ENCODE peak calls at places on chromosomes 16 and 17, in eight cellular contexts. R is colonic mucosa, I is uterus, M is tibial artery, L is lower lobe of right lung, T is stomach, K is brain microvascular endothelial cell, A is cardiac muscle cell. W is an unnamed sample.

GRCh38 chr16:11852092-11852809 is 909 bp upstream of the RSL1D1 start:
- DNase-seq in A (peak; percentile 43), I (no peak), K (no peak), M (no peak), L (no peak), R (no peak), T (no peak), W (no peak)

GRCh38 chr16:68417711-68418301 is 30.5 kb downstream of the SMPD3 start:
- DNase-seq in M (peak; percentile 44), L (peak; percentile 78), I (no peak), T (peak; percentile 91), R (peak; percentile 87), A (no peak), K (no peak), W (peak; percentile 50)

GRCh38 chr17:59105852-59106462 is 723 bp downstream of the TRIM37 start:
- DNase-seq in T (peak; percentile 63), L (peak; percentile 80), I (peak; percentile 59), A (peak; percentile 39), K (peak; percentile 37), R (peak; percentile 80), M (peak; percentile 79), W (peak; percentile 79)

GRCh38 chr17:28494445-28495188 is 11.5 kb upstream of the FOXN1 start:
- DNase-seq in A (peak; percentile 76), I (peak; percentile 68), T (peak; percentile 80), K (peak; percentile 41), L (peak; percentile 77), M (peak; percentile 78), R (peak; percentile 84), W (peak; percentile 80)

GRCh38 chr16:50289950-50290764 is 23.8 kb downstream of the ADCY7 start:
- DNase-seq in L (no peak), I (no peak), K (no peak), A (no peak), R (no peak), M (no peak), T (no peak), W (no peak)

GRCh38 chr16:2895813-2896212 is 12.8 kb downstream of the FLYWCH2 start:
- DNase-seq in L (peak; percentile 11), K (no peak), I (no peak), T (no peak), A (no peak), R (no peak), M (no peak), W (no peak)

GRCh38 chr17:72183194-72183685 is 62.4 kb downstream of the SOX9 start:
- DNase-seq in T (no peak), L (no peak), A (no peak), M (no peak), I (no peak), K (no peak), R (no peak), W (no peak)

GRCh38 chr17:72639711-72640110 is 452.8 kb downstream of the SLC39A11 start:
- DNase-seq in K (no peak), I (no peak), T (no peak), A (no peak), M (no peak), L (no peak), R (no peak), W (no peak)

GRCh38 chr17:77354721-77355455 is 214.1 kb downstream of the SEC14L1 start:
- DNase-seq in K (peak; percentile 66), I (peak; percentile 91), T (peak; percentile 51), R (peak; percentile 63), L (no peak), A (peak; percentile 88), M (peak; percentile 89), W (no peak)

GRCh38 chr16:11229906-11230305 is 26.1 kb downstream of the SOCS1 start:
- DNase-seq in A (no peak), L (no peak), T (peak; percentile 62), K (no peak), R (peak; percentile 79), I (no peak), M (no peak), W (no peak)

GRCh38 chr16:22313876-22314470 is 16.8 kb downstream of the POLR3E start:
- DNase-seq in A (no peak), K (no peak), R (no peak), M (no peak), T (peak; percentile 16), L (no peak), I (peak; percentile 8), W (peak; percentile 37)

GRCh38 chr16:88022076-88023042 is 71.1 kb downstream of the BANP start:
- DNase-seq in R (no peak), M (peak; percentile 56), L (no peak), I (peak; percentile 11), K (no peak), A (no peak), T (no peak), W (no peak)

GRCh38 chr17:77427471-77427991 is 286.8 kb downstream of the SEC14L1 start:
- DNase-seq in L (no peak), M (peak; percentile 85), R (no peak), T (no peak), I (peak; percentile 89), A (peak; percentile 83), K (peak; percentile 81), W (no peak)

GRCh38 chr16:79599837-79600635 is 501 bp downstream of the MAF start:
- DNase-seq in T (peak; percentile 72), L (peak; percentile 73), I (peak; percentile 72), R (peak; percentile 32), K (no peak), M (peak; percentile 77), A (peak; percentile 57), W (peak; percentile 20)

GRCh38 chr17:17269926-17270773 is 10.9 kb downstream of the COPS3 start:
- DNase-seq in M (no peak), A (no peak), K (no peak), R (no peak), T (no peak), L (no peak), I (no peak), W (no peak)

GRCh38 chr16:66152841-66153525 is 213.5 kb upstream of the CDH5 start:
- DNase-seq in I (no peak), T (no peak), A (peak; percentile 91), M (no peak), K (peak; percentile 88), L (no peak), R (no peak), W (no peak)

GRCh38 chr17:46842835-46843234 is 8.5 kb upstream of the WNT9B start:
- DNase-seq in M (no peak), K (no peak), T (no peak), A (no peak), L (peak; percentile 4), R (no peak), I (no peak), W (no peak)
- TF ChIP-seq CTCF in M (no peak), K (peak; percentile 73), T (no peak), A (peak; percentile 59), L (peak; percentile 42), R (no peak), I (no peak), W (peak; percentile 28)

GRCh38 chr16:1216296-1216619 is 8.8 kb downstream of the TPSG1 start:
- DNase-seq in M (no peak), R (no peak), L (no peak), T (no peak), K (no peak), A (no peak), I (no peak), W (no peak)
- H3K27ac ChIP-seq in M (no peak overlapping the region), R (no peak overlapping the region), L (no peak overlapping the region), T (no peak overlapping the region), K (no peak overlapping the region), A (no peak overlapping the region), I (no peak overlapping the region), W (no peak overlapping the region)

GRCh38 chr17:7409716-7410115 is 2.1 kb downstream of the NLGN2 start:
- DNase-seq in I (no peak), M (no peak), R (no peak), K (no peak), L (no peak), A (no peak), T (no peak), W (no peak)
- H3K27me3 ChIP-seq in I (no peaks in the 10 kb centered on the region), M (no peaks in the 10 kb centered on the region), R (peaks cover 8% of the 10 kb centered on the region), K (no peaks in the 10 kb centered on the region), L (no peaks in the 10 kb centered on the region), A (no peaks in the 10 kb centered on the region), T (no peaks in the 10 kb centered on the region), W (no peaks in the 10 kb centered on the region)

GRCh38 chr17:74992223-74992622 is 4.8 kb downstream of the CDR2L start:
- DNase-seq in L (no peak), A (no peak), I (no peak), M (no peak), R (no peak), K (no peak), T (no peak), W (no peak)

GRCh38 chr17:74986206-74986576 is 1.2 kb upstream of the CDR2L start:
- DNase-seq in T (no peak), I (no peak), M (no peak), A (no peak), R (no peak), L (no peak), K (no peak), W (no peak)

GRCh38 chr17:74987418-74987908 is at the start of gene CDR2L:
- DNase-seq in R (peak; percentile 98), L (peak; percentile 98), K (peak; percentile 93), I (peak; percentile 97), A (peak; percentile 95), M (peak; percentile 98), T (peak; percentile 98), W (peak; percentile 95)

GRCh38 chr17:74990581-74991105 is 3.2 kb downstream of the CDR2L start:
- DNase-seq in L (no peak), K (no peak), M (no peak), A (no peak), I (no peak), T (no peak), R (no peak), W (no peak)

DNA sequence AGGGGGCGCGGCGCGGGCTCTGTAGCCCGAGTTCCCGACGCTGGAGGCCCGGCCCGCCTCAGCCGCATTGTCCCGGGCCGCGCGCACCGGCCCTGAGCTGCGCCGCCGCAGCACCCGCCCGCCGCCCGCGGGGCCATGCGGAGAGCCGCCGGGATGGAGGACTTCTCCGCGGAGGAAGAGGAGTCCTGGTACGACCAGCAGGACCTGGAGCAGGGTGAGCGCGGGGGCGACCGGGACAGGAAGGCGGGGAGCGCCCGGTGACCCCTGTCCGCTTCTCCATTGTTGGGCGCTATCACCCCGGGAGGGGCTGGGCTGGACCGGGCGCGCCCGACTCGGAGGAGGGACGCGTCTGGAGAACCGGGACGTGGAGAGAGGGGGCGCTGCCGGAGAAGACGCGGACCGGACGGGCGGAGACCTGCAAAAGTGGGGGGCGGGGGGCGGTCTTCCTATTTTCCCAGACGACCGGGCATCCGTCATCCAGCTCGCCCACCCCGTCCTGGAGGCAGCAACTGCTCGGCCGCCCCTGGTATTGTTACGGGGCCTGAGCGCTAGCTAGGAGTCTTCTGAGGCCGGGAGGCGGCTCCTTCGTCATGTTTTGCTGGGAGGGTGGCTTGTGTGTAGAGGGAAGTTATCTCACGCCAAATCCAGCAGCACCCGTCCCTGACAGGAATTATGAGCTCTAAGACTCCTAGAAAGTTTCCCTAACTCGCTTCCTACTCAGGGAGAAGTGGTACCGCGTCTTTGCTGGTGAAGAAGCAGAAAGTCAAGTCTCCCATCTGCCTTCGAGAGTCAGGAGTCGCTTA is 678 bp downstream of the CDR2L start:
- DNase-seq in A (peak; percentile 70), I (peak; percentile 86), R (peak; percentile 79), M (peak; percentile 92), L (peak; percentile 84), T (peak; percentile 74), K (peak; percentile 74), W (no peak)
- TF ChIP-seq CTCF in A (peak; percentile 36), I (peak; percentile 70), R (no peak), M (peak; percentile 46), L (peak; percentile 34), T (peak; percentile 43), K (peak; percentile 60), W (no peak)